ENCODE peak calls at places on chromosomes 11 and 22, in four cellular contexts. One of them, this sample, is unnamed.
A peak's percentile ranks its signal among the peaks of the same experiment; 100 is the strongest.

GRCh38 chr11:126060651-126061220 is 1.9 kb downstream of the CDON start:
- DNase-seq in fibroblast of lung: no peak
- DNase-seq in epithelial cell of esophagus: no peak
- DNase-seq in SK-N-SH: no peak
- DNase-seq in this sample: no peak

GRCh38 chr22:44710474-44711235 is 8.7 kb downstream of the PRR5 start:
- DNase-seq in fibroblast of lung: no peak
- DNase-seq in epithelial cell of esophagus: peak; percentile 14
- DNase-seq in SK-N-SH: no peak
- DNase-seq in this sample: no peak

GRCh38 chr11:44443836-44444769 is 121.4 kb upstream of the CD82 start:
- DNase-seq in fibroblast of lung: no peak
- DNase-seq in epithelial cell of esophagus: no peak
- DNase-seq in SK-N-SH: no peak
- DNase-seq in this sample: no peak

GRCh38 chr22:43126506-43127165 is 16.1 kb downstream of the BIK start:
- DNase-seq in fibroblast of lung: peak; percentile 48
- DNase-seq in epithelial cell of esophagus: peak; percentile 89
- DNase-seq in SK-N-SH: peak; percentile 25
- DNase-seq in this sample: peak; percentile 71

GRCh38 chr11:68855205-68855978 is 13.7 kb upstream of the CPT1A start:
- DNase-seq in fibroblast of lung: no peak
- DNase-seq in epithelial cell of esophagus: no peak
- DNase-seq in SK-N-SH: peak; percentile 75
- DNase-seq in this sample: peak; percentile 55

GRCh38 chr11:17063171-17064002 is 14.1 kb downstream of the RPS13 start:
- DNase-seq in fibroblast of lung: peak; percentile 54
- DNase-seq in epithelial cell of esophagus: peak; percentile 62
- DNase-seq in SK-N-SH: peak; percentile 79
- DNase-seq in this sample: peak; percentile 35

GRCh38 chr11:77009533-77010160 is 24.6 kb upstream of the B3GNT6 start:
- DNase-seq in fibroblast of lung: no peak
- DNase-seq in epithelial cell of esophagus: no peak
- DNase-seq in SK-N-SH: no peak
- DNase-seq in this sample: no peak

GRCh38 chr11:15671216-15671615 is 556.5 kb downstream of the INSC start:
- DNase-seq in fibroblast of lung: no peak
- DNase-seq in epithelial cell of esophagus: no peak
- DNase-seq in SK-N-SH: no peak
- DNase-seq in this sample: no peak

GRCh38 chr11:36115378-36115801 is 171.5 kb downstream of the LDLRAD3 start:
- DNase-seq in fibroblast of lung: no peak
- DNase-seq in epithelial cell of esophagus: no peak
- DNase-seq in SK-N-SH: no peak
- DNase-seq in this sample: no peak

GRCh38 chr11:108324587-108324986 is 101.7 kb downstream of the ATM start:
- DNase-seq in fibroblast of lung: peak; percentile 40
- DNase-seq in epithelial cell of esophagus: peak; percentile 29
- DNase-seq in SK-N-SH: no peak
- DNase-seq in this sample: peak; percentile 53

GRCh38 chr11:19539861-19540260 is 172.8 kb upstream of the NAV2 start:
- DNase-seq in fibroblast of lung: no peak
- DNase-seq in epithelial cell of esophagus: no peak
- DNase-seq in SK-N-SH: no peak
- DNase-seq in this sample: no peak

GRCh38 chr11:61148016-61148640 is 13.1 kb downstream of the VPS37C start:
- DNase-seq in fibroblast of lung: no peak
- DNase-seq in epithelial cell of esophagus: no peak
- DNase-seq in SK-N-SH: no peak
- DNase-seq in this sample: no peak

GRCh38 chr11:28838741-28839140 is 730.6 kb downstream of the METTL15 start:
- DNase-seq in fibroblast of lung: no peak
- DNase-seq in epithelial cell of esophagus: no peak
- DNase-seq in SK-N-SH: no peak
- DNase-seq in this sample: peak; percentile 65

GRCh38 chr11:79937935-79938334 is 497.1 kb upstream of the TENM4 start:
- DNase-seq in fibroblast of lung: peak; percentile 41
- DNase-seq in epithelial cell of esophagus: no peak
- DNase-seq in SK-N-SH: no peak
- DNase-seq in this sample: no peak

GRCh38 chr11:64572143-64572542 is 18.9 kb upstream of the SLC22A12 start:
- DNase-seq in fibroblast of lung: no peak
- DNase-seq in epithelial cell of esophagus: no peak
- DNase-seq in SK-N-SH: no peak
- DNase-seq in this sample: no peak

GRCh38 chr11:112734207-112734606 is 227.0 kb upstream of the NCAM1 start:
- DNase-seq in fibroblast of lung: peak; percentile 11
- DNase-seq in epithelial cell of esophagus: peak; percentile 51
- DNase-seq in SK-N-SH: no peak
- DNase-seq in this sample: peak; percentile 33

GRCh38 chr11:121687961-121688566 is 235.3 kb upstream of the SORL1-AS1 start:
- DNase-seq in fibroblast of lung: peak; percentile 59
- DNase-seq in epithelial cell of esophagus: no peak
- DNase-seq in SK-N-SH: no peak
- DNase-seq in this sample: no peak

GRCh38 chr11:9977554-9977953 is 313.7 kb downstream of the SWAP70 start:
- DNase-seq in fibroblast of lung: no peak
- DNase-seq in epithelial cell of esophagus: no peak
- DNase-seq in SK-N-SH: no peak
- DNase-seq in this sample: no peak

GRCh38 chr22:38456272-38456837 is 1.4 kb upstream of the KCNJ4 start:
- DNase-seq in fibroblast of lung: no peak
- DNase-seq in epithelial cell of esophagus: no peak
- DNase-seq in SK-N-SH: no peak
- DNase-seq in this sample: no peak

GRCh38 chr22:38455530-38456271 is 702 bp upstream of the KCNJ4 start:
- DNase-seq in fibroblast of lung: peak; percentile 39
- DNase-seq in epithelial cell of esophagus: peak; percentile 47
- DNase-seq in SK-N-SH: peak; percentile 86
- DNase-seq in this sample: no peak

GRCh38 chr22:38455063-38455529 is at the start of gene KCNJ4:
- DNase-seq in fibroblast of lung: no peak
- DNase-seq in epithelial cell of esophagus: no peak
- DNase-seq in SK-N-SH: no peak
- DNase-seq in this sample: no peak

GRCh38 chr22:38454361-38455062 is 487 bp downstream of the KCNJ4 start:
- DNase-seq in fibroblast of lung: no peak
- DNase-seq in epithelial cell of esophagus: no peak
- DNase-seq in SK-N-SH: peak; percentile 54
- DNase-seq in this sample: no peak

DNA sequence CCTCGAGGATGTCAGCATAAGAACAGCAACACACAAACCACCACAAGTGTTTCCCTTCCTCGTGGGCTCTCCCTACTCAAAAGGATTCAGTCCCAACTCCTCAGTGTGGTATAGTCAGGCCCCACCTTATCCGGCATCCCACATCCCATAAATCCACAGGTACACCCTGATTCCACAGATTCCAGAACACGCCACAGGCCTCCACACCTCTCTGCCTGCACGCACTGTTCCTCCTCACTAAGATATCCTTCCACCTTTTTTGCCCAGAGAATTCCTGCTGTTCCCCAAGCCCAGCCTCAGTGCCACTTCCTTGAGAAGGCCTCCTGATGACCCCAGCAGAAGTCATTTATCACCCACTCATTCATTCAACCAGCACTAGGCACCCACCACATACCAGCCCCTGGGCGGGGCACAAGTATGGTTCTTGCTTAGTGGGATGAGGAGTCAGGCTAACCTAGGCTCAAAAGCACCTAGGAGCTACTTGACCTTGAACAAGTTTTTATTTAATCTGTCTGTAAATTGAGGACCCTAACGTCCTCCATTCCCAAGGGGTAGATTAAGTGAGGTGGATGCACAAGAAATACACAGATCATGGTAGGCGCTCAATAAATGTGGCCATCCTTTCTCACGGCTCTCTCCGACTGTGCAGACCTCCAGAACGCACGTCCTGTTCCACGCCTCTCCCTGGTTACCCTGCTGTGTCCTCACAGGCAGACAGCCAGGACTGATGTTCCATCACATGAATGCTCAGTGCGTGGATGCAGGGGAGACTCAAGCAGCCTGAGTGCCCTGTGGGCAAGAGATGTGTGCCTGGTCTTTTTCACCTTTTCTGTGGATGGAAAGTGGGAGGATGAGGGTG is 2.1 kb upstream of the KCNJ4 start:
- DNase-seq in fibroblast of lung: no peak
- DNase-seq in epithelial cell of esophagus: no peak
- DNase-seq in SK-N-SH: peak; percentile 47
- DNase-seq in this sample: no peak
- TF ChIP-seq CTCF in fibroblast of lung: no peak
- TF ChIP-seq CTCF in epithelial cell of esophagus: no peak
- TF ChIP-seq CTCF in SK-N-SH: no peak
- TF ChIP-seq CTCF in this sample: no peak

GRCh38 chr22:28442951-28443876 is 236.4 kb downstream of the TTC28 start:
- DNase-seq in fibroblast of lung: peak; percentile 82
- DNase-seq in epithelial cell of esophagus: peak; percentile 45
- DNase-seq in SK-N-SH: peak; percentile 66
- DNase-seq in this sample: peak; percentile 81

GRCh38 chr22:28442264-28442950 is 237.2 kb downstream of the TTC28 start:
- DNase-seq in fibroblast of lung: peak; percentile 75
- DNase-seq in epithelial cell of esophagus: peak; percentile 65
- DNase-seq in SK-N-SH: peak; percentile 91
- DNase-seq in this sample: peak; percentile 77

GRCh38 chr22:28441720-28442263 is 237.8 kb downstream of the TTC28 start:
- DNase-seq in fibroblast of lung: no peak
- DNase-seq in epithelial cell of esophagus: no peak
- DNase-seq in SK-N-SH: peak; percentile 27
- DNase-seq in this sample: peak; percentile 69

GRCh38 chr22:28438183-28438778 is 241.4 kb downstream of the TTC28 start:
- DNase-seq in fibroblast of lung: no peak
- DNase-seq in epithelial cell of esophagus: no peak
- DNase-seq in SK-N-SH: no peak
- DNase-seq in this sample: no peak

DNA sequence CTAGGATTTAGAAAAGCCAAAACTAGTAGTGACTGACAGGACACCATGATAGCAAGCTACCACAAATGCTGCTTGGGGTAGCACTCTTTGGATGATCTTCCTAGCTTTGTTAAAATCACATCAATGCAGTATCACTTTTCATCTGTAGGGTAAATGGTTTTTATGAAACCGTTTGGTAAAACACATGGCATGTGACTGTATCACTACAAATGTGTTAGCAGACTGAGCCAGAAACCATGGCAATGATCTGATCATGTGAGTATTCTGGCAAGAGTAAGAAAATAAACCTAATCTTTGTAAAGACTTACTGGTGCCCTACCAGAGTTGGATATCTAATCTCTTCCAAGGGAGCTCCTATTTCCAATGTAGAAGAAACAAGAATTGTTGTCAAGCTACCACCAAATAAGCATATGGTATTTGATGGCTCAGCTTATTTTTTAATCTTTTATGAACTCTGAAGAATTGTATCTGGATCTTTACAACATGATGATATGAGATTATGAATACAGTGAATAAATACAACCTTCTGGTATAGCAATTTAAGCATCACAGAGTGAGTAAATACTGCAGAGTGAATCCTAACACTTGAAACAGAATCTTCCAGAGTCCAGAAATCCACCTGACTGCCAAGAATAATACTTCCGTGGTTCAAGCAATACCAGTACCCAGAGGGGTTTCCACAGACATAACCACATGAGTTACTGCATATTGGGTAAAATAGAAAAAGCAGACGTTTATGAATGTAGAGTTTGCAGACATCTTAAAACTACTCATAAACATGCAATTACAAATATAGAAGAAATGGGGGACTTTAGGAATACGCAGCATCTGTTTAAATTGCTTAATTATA is 238.9 kb downstream of the TTC28 start:
- DNase-seq in fibroblast of lung: peak; percentile 83
- DNase-seq in epithelial cell of esophagus: no peak
- DNase-seq in SK-N-SH: peak; percentile 29
- DNase-seq in this sample: peak; percentile 74
- H3K4me3 ChIP-seq in fibroblast of lung: peak overlapping the region; percentile 62
- H3K4me3 ChIP-seq in epithelial cell of esophagus: no peak overlapping the region
- H3K4me3 ChIP-seq in SK-N-SH: no peak overlapping the region
- H3K4me3 ChIP-seq in this sample: peak overlapping the region; percentile 71

GRCh38 chr11:33258631-33259184 is 1.5 kb downstream of the HIPK3 start:
- DNase-seq in fibroblast of lung: peak; percentile 70
- DNase-seq in epithelial cell of esophagus: peak; percentile 78
- DNase-seq in SK-N-SH: no peak
- DNase-seq in this sample: peak; percentile 63
- TF ChIP-seq CTCF in fibroblast of lung: no peak
- TF ChIP-seq CTCF in epithelial cell of esophagus: no peak
- TF ChIP-seq CTCF in SK-N-SH: no peak
- TF ChIP-seq CTCF in this sample: no peak

DNA sequence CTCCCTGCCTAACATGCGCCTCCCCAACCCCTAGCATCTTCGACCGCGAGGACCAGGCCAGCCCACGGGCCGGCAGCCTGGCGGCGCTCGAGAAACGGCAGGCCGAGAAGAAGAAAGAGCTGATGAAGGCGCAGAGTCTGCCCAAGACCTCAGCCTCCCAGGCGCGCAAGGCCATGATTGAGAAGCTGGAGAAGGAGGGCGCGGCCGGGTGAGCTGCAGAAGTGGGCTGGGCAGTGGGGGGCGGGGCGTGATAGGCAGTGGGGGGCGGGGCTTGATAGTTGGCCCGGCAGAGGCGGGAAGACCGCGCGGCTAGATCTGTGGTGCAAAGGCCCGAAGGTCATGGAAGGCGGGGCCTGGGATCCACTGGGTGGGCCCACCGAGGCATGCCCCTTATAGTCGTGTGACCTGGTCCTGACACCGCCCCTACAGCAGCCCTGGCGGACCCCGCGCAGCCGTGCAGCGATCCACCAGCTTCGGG is 8.7 kb downstream of the SELENOM start:
- DNase-seq in fibroblast of lung: no peak
- DNase-seq in epithelial cell of esophagus: no peak
- DNase-seq in SK-N-SH: peak; percentile 58
- DNase-seq in this sample: no peak
- H3K4me3 ChIP-seq in fibroblast of lung: no peak overlapping the region
- H3K4me3 ChIP-seq in epithelial cell of esophagus: no peak overlapping the region
- H3K4me3 ChIP-seq in SK-N-SH: no peak overlapping the region
- H3K4me3 ChIP-seq in this sample: no peak overlapping the region

DNA sequence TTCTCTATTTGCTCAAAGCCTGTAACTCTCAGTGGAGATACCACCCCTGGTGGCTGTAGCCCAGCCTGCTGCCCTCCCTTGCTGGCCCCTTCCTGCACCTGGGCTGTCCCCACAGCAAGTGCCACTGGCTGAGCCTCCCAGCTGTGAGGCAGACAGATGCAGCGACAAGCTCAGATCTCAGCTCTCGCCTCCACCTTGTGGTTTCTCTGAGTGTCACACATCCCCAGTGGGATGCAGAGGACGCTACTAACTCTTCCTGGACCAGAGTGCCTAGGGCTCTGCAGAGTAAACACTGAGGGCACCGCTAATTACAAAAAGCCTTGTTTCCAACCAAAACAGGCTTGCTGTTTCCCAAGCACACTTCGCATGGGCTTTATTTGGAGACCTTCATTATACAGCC is 8.9 kb downstream of the YPEL1 start:
- DNase-seq in fibroblast of lung: no peak
- DNase-seq in epithelial cell of esophagus: peak; percentile 52
- DNase-seq in SK-N-SH: peak; percentile 57
- DNase-seq in this sample: no peak
- TF ChIP-seq CTCF in fibroblast of lung: no peak
- TF ChIP-seq CTCF in epithelial cell of esophagus: peak; percentile 58
- TF ChIP-seq CTCF in SK-N-SH: no peak
- TF ChIP-seq CTCF in this sample: peak; percentile 9

GRCh38 chr11:22752908-22753310 is 76.7 kb downstream of the SVIP start:
- DNase-seq in fibroblast of lung: no peak
- DNase-seq in epithelial cell of esophagus: no peak
- DNase-seq in SK-N-SH: no peak
- DNase-seq in this sample: no peak
- H3K4me3 ChIP-seq in fibroblast of lung: no peak overlapping the region
- H3K4me3 ChIP-seq in epithelial cell of esophagus: no peak overlapping the region
- H3K4me3 ChIP-seq in SK-N-SH: no peak overlapping the region
- H3K4me3 ChIP-seq in this sample: no peak overlapping the region